ENCODE peak calls at places on chromosomes 7 and 10, in ten cellular contexts. T is A549, C is tibial nerve, O is spleen, H is sigmoid colon, Z is heart left ventricle, L is H1, V is transverse colon, I is gastrocnemius medialis, N is adrenal gland. U is an unnamed sample.

GRCh38 chr7:115008465-115009114 is 86.7 kb downstream of the MDFIC start:
- DNase-seq in T (no peak), C (peak; percentile 75), O (no peak), H (peak; percentile 83), Z (peak; percentile 89), L (no peak), V (peak; percentile 36), I (peak; percentile 78), N (peak; percentile 67), U (no peak)

GRCh38 chr7:142385528-142386340 is 127.9 kb upstream of the PRSS58 start:
- DNase-seq in T (peak; percentile 70), C (no peak), O (no peak), H (no peak), Z (peak; percentile 39), L (peak; percentile 68), V (peak; percentile 34), I (peak; percentile 41), N (no peak), U (no peak)

GRCh38 chr10:100847440-100847839 is 65.3 kb upstream of the SLF2 start:
- DNase-seq in T (peak; percentile 45), C (no peak), O (no peak), H (no peak), Z (no peak), L (no peak), V (no peak), I (no peak), N (no peak), U (no peak)

GRCh38 chr10:62760401-62760800 is 44.1 kb upstream of the ADO start:
- DNase-seq in T (no peak), C (no peak), O (no peak), H (no peak), Z (peak; percentile 59), L (no peak), V (no peak), I (no peak), N (peak; percentile 24), U (no peak)

GRCh38 chr10:5952731-5953385 is 24.5 kb downstream of the IL15RA start:
- DNase-seq in T (no peak), C (no peak), O (peak; percentile 56), H (peak; percentile 46), Z (no peak), L (no peak), V (no peak), I (no peak), N (no peak), U (no peak)

GRCh38 chr10:94902570-94902969 is 35.9 kb upstream of the CYP2C9 start:
- DNase-seq in T (peak; percentile 89), C (no peak), O (no peak), H (no peak), Z (no peak), L (no peak), V (no peak), I (no peak), N (no peak), U (no peak)

GRCh38 chr10:124049484-124049883 is 43.9 kb downstream of the CHST15 start:
- DNase-seq in T (peak; percentile 19), C (no peak), O (peak; percentile 21), H (no peak), Z (no peak), L (no peak), V (no peak), I (no peak), N (no peak), U (no peak)

GRCh38 chr7:96250776-96251361 is 71.0 kb downstream of the SLC25A13 start:
- DNase-seq in T (no peak), C (no peak), O (no peak), H (no peak), Z (no peak), L (no peak), V (no peak), I (no peak), N (no peak), U (no peak)

GRCh38 chr7:12244129-12244528 is 33.0 kb downstream of the TMEM106B start:
- DNase-seq in T (peak; percentile 63), C (no peak), O (no peak), H (no peak), Z (no peak), L (peak; percentile 47), V (peak; percentile 34), I (no peak), N (peak; percentile 18), U (peak; percentile 54)

GRCh38 chr10:13717936-13718772 is 131.4 kb downstream of the PRPF18 start:
- DNase-seq in T (no peak), C (peak; percentile 54), O (peak; percentile 80), H (peak; percentile 78), Z (peak; percentile 89), L (no peak), V (peak; percentile 69), I (peak; percentile 65), N (peak; percentile 57), U (peak; percentile 62)

GRCh38 chr10:17157024-17157423 is 27.4 kb upstream of the CUBN start:
- DNase-seq in T (no peak), C (no peak), O (no peak), H (no peak), Z (no peak), L (no peak), V (no peak), I (no peak), N (no peak), U (no peak)

GRCh38 chr10:71889388-71889987 is 38.4 kb upstream of the PSAP start:
- DNase-seq in T (no peak), C (no peak), O (no peak), H (no peak), Z (no peak), L (no peak), V (no peak), I (no peak), N (no peak), U (no peak)

DNA sequence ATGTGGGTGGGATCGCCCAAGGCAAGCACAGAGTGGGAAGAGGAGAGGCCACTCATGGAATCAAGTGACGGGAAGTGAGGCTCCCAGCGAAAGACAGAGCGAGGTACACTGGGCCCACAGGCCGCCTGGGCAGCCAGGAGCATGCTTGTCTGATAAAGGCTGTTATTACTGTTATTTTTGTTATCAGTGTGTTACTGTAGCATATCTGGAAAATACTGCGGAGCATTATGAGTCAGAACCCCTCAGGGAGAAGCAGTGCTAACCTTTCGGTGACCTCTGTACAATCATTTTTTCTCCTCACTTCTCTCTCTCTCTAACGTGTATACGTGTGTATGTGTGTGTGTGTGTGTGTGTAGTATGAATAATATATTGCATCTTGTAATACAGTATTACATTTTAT is 3.8 kb upstream of the TCERG1L start:
- DNase-seq in T (no peak), C (no peak), O (no peak), H (no peak), Z (no peak), L (no peak), V (no peak), I (no peak), N (no peak), U (no peak)
- TF ChIP-seq CTCF in T (no peak), C (no peak), O (no peak), H (no peak), Z (no peak), L (no peak), V (no peak), I (no peak), N (no peak), U (no peak)

GRCh38 chr10:110007171-110007700 is 548 bp upstream of the ADD3 start:
- DNase-seq in T (peak; percentile 32), C (no peak), O (no peak), H (no peak), Z (no peak), L (no peak), V (no peak), I (peak; percentile 24), N (no peak), U (no peak)

GRCh38 chr10:110005716-110006115 is 2.1 kb upstream of the ADD3 start:
- DNase-seq in T (peak; percentile 38), C (no peak), O (no peak), H (peak; percentile 70), Z (peak; percentile 49), L (no peak), V (peak; percentile 46), I (peak; percentile 18), N (no peak), U (peak; percentile 62)

GRCh38 chr10:110006358-110007170 is 1.2 kb upstream of the ADD3 start:
- DNase-seq in T (peak; percentile 45), C (peak; percentile 44), O (no peak), H (peak; percentile 84), Z (peak; percentile 79), L (no peak), V (peak; percentile 48), I (peak; percentile 51), N (peak; percentile 33), U (peak; percentile 59)

GRCh38 chr10:110008518-110009339 is 945 bp downstream of the ADD3 start:
- DNase-seq in T (peak; percentile 25), C (no peak), O (peak; percentile 87), H (no peak), Z (peak; percentile 69), L (no peak), V (peak; percentile 61), I (peak; percentile 24), N (peak; percentile 25), U (peak; percentile 54)

DNA sequence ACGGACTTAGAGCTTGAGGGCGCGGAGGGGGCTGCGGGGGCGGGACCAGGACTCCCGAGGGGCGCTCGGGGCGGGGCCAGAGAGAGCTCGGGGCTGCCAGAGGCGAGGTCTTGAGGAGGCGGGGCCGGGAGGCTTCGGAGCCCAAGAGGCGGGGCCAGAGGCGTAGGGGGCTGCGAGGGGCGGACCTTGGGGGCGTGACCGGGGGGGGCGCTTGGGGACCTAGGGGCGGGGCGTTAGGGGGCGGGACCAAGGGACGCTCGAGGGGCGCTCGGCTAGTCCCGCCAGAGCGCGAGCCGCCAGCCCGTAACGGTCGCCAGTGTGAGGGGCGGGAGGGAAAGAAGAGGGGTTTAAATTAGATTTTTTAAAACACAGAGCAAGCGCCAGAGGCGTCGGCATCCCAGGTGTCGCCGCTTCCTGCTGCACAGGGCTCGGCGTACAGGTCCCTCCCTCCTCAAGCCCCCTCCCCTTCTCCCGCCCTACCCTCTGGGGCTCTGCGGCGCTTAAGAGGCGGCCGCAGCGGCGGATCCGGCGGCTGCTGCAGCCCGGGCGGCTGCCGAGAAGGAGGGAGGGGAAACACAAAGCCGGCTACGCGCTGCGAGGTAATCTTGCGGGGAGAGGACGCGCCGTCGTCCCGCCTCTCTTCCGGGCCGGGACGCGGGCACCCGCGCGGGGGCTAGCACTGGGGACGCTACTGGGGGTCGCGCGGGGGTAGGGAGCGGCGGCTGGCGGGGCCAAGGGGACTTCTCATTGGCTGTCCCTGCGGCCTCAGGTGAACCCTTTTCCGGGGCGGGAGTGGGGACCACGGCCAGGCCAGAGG is at the start of gene ADD3:
- DNase-seq in T (peak; percentile 86), C (peak; percentile 94), O (peak; percentile 98), H (peak; percentile 98), Z (peak; percentile 99), L (peak; percentile 98), V (peak; percentile 95), I (peak; percentile 85), N (peak; percentile 90), U (peak; percentile 98)
- TF ChIP-seq POLR2A in T (peak; percentile 88), C (peak; percentile 31), O (peak; percentile 59), H (no peak), Z (peak; percentile 79), L (peak; percentile 73), V (peak; percentile 79), I (peak; percentile 59), N (peak; percentile 64), U (peak; percentile 70)

GRCh38 chr7:23105644-23106490 is at the start of gene KLHL7:
- DNase-seq in T (peak; percentile 93), C (peak; percentile 94), O (peak; percentile 100), H (peak; percentile 98), Z (peak; percentile 98), L (peak; percentile 99), V (peak; percentile 98), I (peak; percentile 96), N (peak; percentile 96), U (peak; percentile 98)
- TF ChIP-seq CTCF in T (no peak), C (no peak), O (no peak), H (no peak), Z (no peak), L (no peak), V (no peak), I (no peak), N (peak; percentile 3), U (no peak)

GRCh38 chr7:92245487-92246362 is at the start of the genes ANKIB1 and KRIT1:
- DNase-seq in T (peak; percentile 90), C (peak; percentile 71), O (peak; percentile 97), H (peak; percentile 93), Z (peak; percentile 89), L (peak; percentile 92), V (peak; percentile 90), I (peak; percentile 83), N (peak; percentile 89), U (peak; percentile 91)
- TF ChIP-seq POLR2A in T (peak; percentile 50), C (peak; percentile 17), O (no peak), H (peak; percentile 62), Z (peak; percentile 63), L (peak; percentile 57), V (peak; percentile 76), I (peak; percentile 39), N (peak; percentile 72), U (peak; percentile 24)